ENCODE peak calls at places on chromosome 14, in six cellular contexts. U is stimulated activated CD8-positive, alpha-beta memory T cell treated with anti-CD3 and anti-CD28 coated beads, Interleukin-4, amount 100 ng/mL, for 24 hours; L is B cell; W is choroid plexus epithelial cell; O is glutamatergic neuron; J is nephron progenitor cell. E is an unnamed sample.

GRCh38 chr14:30034049-30034635 is 106.5 kb upstream of the PRKD1 start:
- DNase-seq in O (no peak), W (peak), J (no peak), L (no peak), U (no peak), E (no peak)

GRCh38 chr14:81710232-81710845 is 176.7 kb upstream of the SEL1L start:
- DNase-seq in O (no peak), U (no peak), L (peak), J (peak), W (peak), E (peak)

GRCh38 chr14:22099942-22100763 is 426.5 kb upstream of the OR4E1 start:
- DNase-seq in L (peak), U (peak), O (peak), J (peak), W (peak), E (no peak)

GRCh38 chr14:83207550-83207949 is 1673.9 kb upstream of the SEL1L start:
- DNase-seq in O (no peak), J (no peak), U (no peak), L (no peak), W (no peak), E (no peak)

GRCh38 chr14:68075382-68076029 is 255.9 kb downstream of the RAD51B start:
- DNase-seq in U (no peak), W (no peak), L (no peak), O (no peak), J (no peak), E (no peak)

GRCh38 chr14:34023824-34024767 is 73.2 kb upstream of the EGLN3 start:
- DNase-seq in O (no peak), L (no peak), J (no peak), U (no peak), W (no peak), E (no peak)

GRCh38 chr14:104445832-104446381 is 133.7 kb upstream of the C14orf180 start:
- DNase-seq in L (no peak), W (no peak), O (no peak), J (no peak), U (no peak), E (no peak)

GRCh38 chr14:101182476-101182875 is 279.0 kb upstream of the RTL1 start:
- DNase-seq in O (no peak), U (no peak), W (no peak), L (no peak), J (no peak), E (no peak)

GRCh38 chr14:75969891-75970290 is 11.9 kb downstream of the TGFB3 start:
- DNase-seq in U (no peak), L (no peak), O (no peak), J (no peak), W (no peak), E (no peak)

GRCh38 chr14:49036236-49036635 is 549.9 kb downstream of the RPS29 start:
- DNase-seq in J (no peak), L (no peak), W (no peak), O (no peak), U (no peak), E (no peak)

GRCh38 chr14:55123101-55123500 is 6.0 kb upstream of the LGALS3 start:
- DNase-seq in U (no peak), W (peak), O (no peak), J (no peak), L (no peak), E (peak)

GRCh38 chr14:37384870-37385596 is 187.3 kb downstream of the MIPOL1 start:
- DNase-seq in J (no peak), L (no peak), U (no peak), O (no peak), W (no peak), E (no peak)